ENCODE peak calls at places on chromosomes 11 and 22, in six cellular contexts. One of them, this sample, is unnamed.

GRCh38 chr11:33063326-33063775 is 24.0 kb downstream of the TCP11L1 start:
- DNase-seq in NAMALWA: no peak
- DNase-seq in left colon: no peak
- DNase-seq in DMS 273 treated with DMSO at 0.1 percent for 48 hours: no peak
- DNase-seq in transverse colon: no peak
- DNase-seq in EH: peak
- DNase-seq in this sample: no peak

GRCh38 chr22:20741634-20742581 is 32.0 kb upstream of the SERPIND1 start:
- DNase-seq in NAMALWA: peak
- DNase-seq in DMS 273 treated with DMSO at 0.1 percent for 48 hours: peak
- DNase-seq in transverse colon: peak
- DNase-seq in EH: peak
- DNase-seq in left colon: no peak
- DNase-seq in this sample: peak

GRCh38 chr11:64339754-64340408 is at the start of gene CCDC88B:
- DNase-seq in transverse colon: peak
- DNase-seq in left colon: peak
- DNase-seq in NAMALWA: peak
- DNase-seq in DMS 273 treated with DMSO at 0.1 percent for 48 hours: no peak
- DNase-seq in EH: no peak
- DNase-seq in this sample: peak

GRCh38 chr22:27751277-27752070 is 50.1 kb downstream of the MN1 start:
- DNase-seq in DMS 273 treated with DMSO at 0.1 percent for 48 hours: no peak
- DNase-seq in NAMALWA: no peak
- DNase-seq in transverse colon: no peak
- DNase-seq in left colon: no peak
- DNase-seq in EH: no peak
- DNase-seq in this sample: no peak

GRCh38 chr11:128624269-128625170 is 37.2 kb upstream of the ETS1 start:
- DNase-seq in left colon: no peak
- DNase-seq in transverse colon: peak
- DNase-seq in NAMALWA: peak
- DNase-seq in EH: no peak
- DNase-seq in DMS 273 treated with DMSO at 0.1 percent for 48 hours: no peak
- DNase-seq in this sample: no peak

GRCh38 chr22:40405178-40406062 is 35.0 kb downstream of the SGSM3 start:
- DNase-seq in NAMALWA: no peak
- DNase-seq in transverse colon: no peak
- DNase-seq in EH: no peak
- DNase-seq in DMS 273 treated with DMSO at 0.1 percent for 48 hours: no peak
- DNase-seq in left colon: no peak
- DNase-seq in this sample: no peak

GRCh38 chr11:22521226-22521625 is 104.4 kb downstream of the FANCF start:
- DNase-seq in NAMALWA: peak
- DNase-seq in transverse colon: no peak
- DNase-seq in EH: no peak
- DNase-seq in left colon: no peak
- DNase-seq in DMS 273 treated with DMSO at 0.1 percent for 48 hours: no peak
- DNase-seq in this sample: no peak

GRCh38 chr11:34976496-34976895 is 60.1 kb downstream of the PDHX start:
- DNase-seq in left colon: no peak
- DNase-seq in NAMALWA: no peak
- DNase-seq in EH: no peak
- DNase-seq in DMS 273 treated with DMSO at 0.1 percent for 48 hours: no peak
- DNase-seq in transverse colon: no peak
- DNase-seq in this sample: no peak

GRCh38 chr11:111308140-111308539 is 9.8 kb downstream of the POU2AF3 start:
- DNase-seq in transverse colon: peak
- DNase-seq in DMS 273 treated with DMSO at 0.1 percent for 48 hours: peak
- DNase-seq in EH: no peak
- DNase-seq in left colon: peak
- DNase-seq in NAMALWA: no peak
- DNase-seq in this sample: peak

GRCh38 chr11:92751594-92751993 is 217.9 kb upstream of the MTNR1B start:
- DNase-seq in NAMALWA: no peak
- DNase-seq in EH: no peak
- DNase-seq in left colon: no peak
- DNase-seq in DMS 273 treated with DMSO at 0.1 percent for 48 hours: peak
- DNase-seq in transverse colon: no peak
- DNase-seq in this sample: no peak

GRCh38 chr11:61832758-61833157 is 4.7 kb downstream of the FADS2 start:
- DNase-seq in transverse colon: no peak
- DNase-seq in DMS 273 treated with DMSO at 0.1 percent for 48 hours: no peak
- DNase-seq in EH: no peak
- DNase-seq in NAMALWA: no peak
- DNase-seq in left colon: no peak
- DNase-seq in this sample: no peak

GRCh38 chr11:46210133-46210636 is 67.3 kb upstream of the CREB3L1 start:
- DNase-seq in DMS 273 treated with DMSO at 0.1 percent for 48 hours: no peak
- DNase-seq in left colon: no peak
- DNase-seq in NAMALWA: peak
- DNase-seq in EH: peak
- DNase-seq in transverse colon: no peak
- DNase-seq in this sample: no peak

GRCh38 chr11:100719809-100720221 is 32.7 kb downstream of the ARHGAP42 start:
- DNase-seq in NAMALWA: no peak
- DNase-seq in transverse colon: peak
- DNase-seq in left colon: peak
- DNase-seq in DMS 273 treated with DMSO at 0.1 percent for 48 hours: peak
- DNase-seq in EH: peak
- DNase-seq in this sample: peak

GRCh38 chr11:120065176-120065575 is 72.7 kb downstream of the TRIM29 start:
- DNase-seq in left colon: no peak
- DNase-seq in DMS 273 treated with DMSO at 0.1 percent for 48 hours: no peak
- DNase-seq in NAMALWA: no peak
- DNase-seq in EH: no peak
- DNase-seq in transverse colon: no peak
- DNase-seq in this sample: no peak

GRCh38 chr11:36034572-36035331 is 90.9 kb downstream of the LDLRAD3 start:
- DNase-seq in left colon: no peak
- DNase-seq in NAMALWA: no peak
- DNase-seq in DMS 273 treated with DMSO at 0.1 percent for 48 hours: no peak
- DNase-seq in transverse colon: no peak
- DNase-seq in EH: peak
- DNase-seq in this sample: no peak

GRCh38 chr22:47046411-47047065 is 284.1 kb downstream of the TBC1D22A start:
- DNase-seq in left colon: peak
- DNase-seq in EH: no peak
- DNase-seq in transverse colon: no peak
- DNase-seq in NAMALWA: no peak
- DNase-seq in DMS 273 treated with DMSO at 0.1 percent for 48 hours: no peak
- DNase-seq in this sample: no peak

GRCh38 chr11:44339530-44339883 is 29.6 kb upstream of the ALX4 start:
- DNase-seq in transverse colon: no peak
- DNase-seq in EH: no peak
- DNase-seq in NAMALWA: no peak
- DNase-seq in DMS 273 treated with DMSO at 0.1 percent for 48 hours: no peak
- DNase-seq in left colon: no peak
- DNase-seq in this sample: no peak

GRCh38 chr11:74470526-74470925 is 3.2 kb upstream of the KCNE3 start:
- DNase-seq in transverse colon: no peak
- DNase-seq in DMS 273 treated with DMSO at 0.1 percent for 48 hours: no peak
- DNase-seq in left colon: no peak
- DNase-seq in EH: no peak
- DNase-seq in NAMALWA: no peak
- DNase-seq in this sample: no peak

GRCh38 chr22:29408925-29409324 is 20.6 kb upstream of the AP1B1 start:
- DNase-seq in NAMALWA: no peak
- DNase-seq in DMS 273 treated with DMSO at 0.1 percent for 48 hours: no peak
- DNase-seq in EH: no peak
- DNase-seq in transverse colon: no peak
- DNase-seq in left colon: no peak
- DNase-seq in this sample: no peak

GRCh38 chr22:17342361-17342760 is 26.9 kb upstream of the CECR2 start:
- DNase-seq in DMS 273 treated with DMSO at 0.1 percent for 48 hours: no peak
- DNase-seq in left colon: no peak
- DNase-seq in EH: no peak
- DNase-seq in transverse colon: no peak
- DNase-seq in NAMALWA: no peak
- DNase-seq in this sample: no peak

GRCh38 chr11:2310786-2311455 is 9.1 kb downstream of the TSPAN32 start:
- DNase-seq in left colon: no peak
- DNase-seq in DMS 273 treated with DMSO at 0.1 percent for 48 hours: no peak
- DNase-seq in transverse colon: no peak
- DNase-seq in EH: no peak
- DNase-seq in NAMALWA: no peak
- DNase-seq in this sample: no peak

GRCh38 chr11:75028321-75029097 is 39.8 kb downstream of the NEU3 start:
- DNase-seq in DMS 273 treated with DMSO at 0.1 percent for 48 hours: no peak
- DNase-seq in left colon: no peak
- DNase-seq in NAMALWA: no peak
- DNase-seq in transverse colon: no peak
- DNase-seq in EH: no peak
- DNase-seq in this sample: no peak

GRCh38 chr11:19526119-19526518 is 186.5 kb upstream of the NAV2 start:
- DNase-seq in NAMALWA: no peak
- DNase-seq in transverse colon: no peak
- DNase-seq in DMS 273 treated with DMSO at 0.1 percent for 48 hours: no peak
- DNase-seq in left colon: no peak
- DNase-seq in EH: no peak
- DNase-seq in this sample: no peak

GRCh38 chr11:104881117-104881794 is 17.0 kb downstream of the CASP12 start:
- DNase-seq in NAMALWA: no peak
- DNase-seq in transverse colon: no peak
- DNase-seq in DMS 273 treated with DMSO at 0.1 percent for 48 hours: no peak
- DNase-seq in EH: no peak
- DNase-seq in left colon: no peak
- DNase-seq in this sample: no peak

GRCh38 chr11:110897035-110897434 is 184.8 kb upstream of the ARHGAP20 start:
- DNase-seq in left colon: no peak
- DNase-seq in NAMALWA: no peak
- DNase-seq in DMS 273 treated with DMSO at 0.1 percent for 48 hours: no peak
- DNase-seq in EH: peak
- DNase-seq in transverse colon: no peak
- DNase-seq in this sample: no peak

GRCh38 chr11:87235366-87235765 is 197.6 kb downstream of the TMEM135 start:
- DNase-seq in left colon: no peak
- DNase-seq in transverse colon: no peak
- DNase-seq in EH: no peak
- DNase-seq in DMS 273 treated with DMSO at 0.1 percent for 48 hours: no peak
- DNase-seq in NAMALWA: no peak
- DNase-seq in this sample: no peak

GRCh38 chr11:104163100-104164027 is 583 bp downstream of the PDGFD start:
- DNase-seq in EH: peak
- DNase-seq in transverse colon: no peak
- DNase-seq in left colon: peak
- DNase-seq in DMS 273 treated with DMSO at 0.1 percent for 48 hours: peak
- DNase-seq in NAMALWA: peak
- DNase-seq in this sample: peak

GRCh38 chr11:61923166-61924015 is 6.0 kb upstream of the RAB3IL1 start:
- DNase-seq in left colon: no peak
- DNase-seq in EH: peak
- DNase-seq in transverse colon: peak
- DNase-seq in NAMALWA: no peak
- DNase-seq in DMS 273 treated with DMSO at 0.1 percent for 48 hours: no peak
- DNase-seq in this sample: peak

GRCh38 chr11:10444725-10445286 is 10.3 kb upstream of the AMPD3 start:
- DNase-seq in NAMALWA: no peak
- DNase-seq in EH: no peak
- DNase-seq in left colon: no peak
- DNase-seq in DMS 273 treated with DMSO at 0.1 percent for 48 hours: no peak
- DNase-seq in transverse colon: no peak
- DNase-seq in this sample: no peak

GRCh38 chr11:68780829-68781228 is 29.5 kb upstream of the TESMIN start:
- DNase-seq in left colon: no peak
- DNase-seq in transverse colon: peak
- DNase-seq in EH: peak
- DNase-seq in NAMALWA: peak
- DNase-seq in DMS 273 treated with DMSO at 0.1 percent for 48 hours: no peak
- DNase-seq in this sample: peak

GRCh38 chr22:42428025-42428424 is 4.2 kb downstream of the NFAM1 start:
- DNase-seq in NAMALWA: no peak
- DNase-seq in left colon: no peak
- DNase-seq in DMS 273 treated with DMSO at 0.1 percent for 48 hours: no peak
- DNase-seq in transverse colon: no peak
- DNase-seq in EH: no peak
- DNase-seq in this sample: no peak

GRCh38 chr11:75114465-75114864 is 17.8 kb upstream of the OR2AT4 start:
- DNase-seq in EH: no peak
- DNase-seq in DMS 273 treated with DMSO at 0.1 percent for 48 hours: no peak
- DNase-seq in left colon: no peak
- DNase-seq in transverse colon: no peak
- DNase-seq in NAMALWA: no peak
- DNase-seq in this sample: no peak